ENCODE peak calls at places on chromosomes 4 and X, in five cellular contexts. One of them, this sample, is unnamed.

GRCh38 chr4:184575306-184575705 is 73.9 kb downstream of the CASP3 start:
- DNase-seq in GM12891: no peak
- DNase-seq in hepatocyte: no peak
- DNase-seq in NCI-H524: no peak
- DNase-seq in activated naive CD8-positive, alpha-beta T cell treated with anti-CD3 and anti-CD28 coated beads for 36 hours: no peak
- DNase-seq in this sample: no peak

GRCh38 chrX:30888526-30889146 is 418 bp downstream of the TAB3 start:
- DNase-seq in GM12891: no peak
- DNase-seq in hepatocyte: peak; percentile 39
- DNase-seq in NCI-H524: no peak
- DNase-seq in activated naive CD8-positive, alpha-beta T cell treated with anti-CD3 and anti-CD28 coated beads for 36 hours: peak; percentile 36
- DNase-seq in this sample: no peak

GRCh38 chrX:133913658-133914388 is 71.6 kb downstream of the GPC3 start:
- DNase-seq in GM12891: no peak
- DNase-seq in hepatocyte: no peak
- DNase-seq in NCI-H524: peak; percentile 41
- DNase-seq in activated naive CD8-positive, alpha-beta T cell treated with anti-CD3 and anti-CD28 coated beads for 36 hours: no peak
- DNase-seq in this sample: no peak

GRCh38 chrX:10015711-10016515 is 48.8 kb downstream of the CLDN34 start:
- DNase-seq in GM12891: no peak
- DNase-seq in hepatocyte: peak; percentile 49
- DNase-seq in NCI-H524: peak; percentile 33
- DNase-seq in activated naive CD8-positive, alpha-beta T cell treated with anti-CD3 and anti-CD28 coated beads for 36 hours: peak; percentile 20
- DNase-seq in this sample: peak; percentile 73

GRCh38 chr4:89248879-89249281 is 58.7 kb downstream of the GPRIN3 start:
- DNase-seq in GM12891: no peak
- DNase-seq in hepatocyte: no peak
- DNase-seq in NCI-H524: peak; percentile 27
- DNase-seq in activated naive CD8-positive, alpha-beta T cell treated with anti-CD3 and anti-CD28 coated beads for 36 hours: no peak
- DNase-seq in this sample: no peak

GRCh38 chr4:128468485-128468989 is 180.9 kb upstream of the PGRMC2 start:
- DNase-seq in GM12891: no peak
- DNase-seq in hepatocyte: peak; percentile 76
- DNase-seq in NCI-H524: no peak
- DNase-seq in activated naive CD8-positive, alpha-beta T cell treated with anti-CD3 and anti-CD28 coated beads for 36 hours: no peak
- DNase-seq in this sample: no peak

GRCh38 chrX:118631586-118631985 is 95.8 kb upstream of the IL13RA1 start:
- DNase-seq in GM12891: no peak
- DNase-seq in hepatocyte: no peak
- DNase-seq in NCI-H524: no peak
- DNase-seq in activated naive CD8-positive, alpha-beta T cell treated with anti-CD3 and anti-CD28 coated beads for 36 hours: no peak
- DNase-seq in this sample: no peak

GRCh38 chr4:77852892-77853495 is 9.6 kb upstream of the MRPL1 start:
- DNase-seq in GM12891: peak; percentile 14
- DNase-seq in hepatocyte: no peak
- DNase-seq in NCI-H524: no peak
- DNase-seq in activated naive CD8-positive, alpha-beta T cell treated with anti-CD3 and anti-CD28 coated beads for 36 hours: peak; percentile 69
- DNase-seq in this sample: no peak

GRCh38 chr4:182880387-182881356 is 36.5 kb downstream of the DCTD start:
- DNase-seq in GM12891: no peak
- DNase-seq in hepatocyte: peak; percentile 30
- DNase-seq in NCI-H524: no peak
- DNase-seq in activated naive CD8-positive, alpha-beta T cell treated with anti-CD3 and anti-CD28 coated beads for 36 hours: no peak
- DNase-seq in this sample: peak; percentile 56

This sample was measured in islet precursor cell.